ENCODE peak calls at places on chromosomes 13 and 19, in nine cellular contexts. S is activated T-cell treated with anti-CD3 and anti-CD28 coated beads, Interleukin-2, amount 50 U/mL, for 72 hours; K is AML-193; E is stimulated activated CD8-positive, alpha-beta memory T cell treated with anti-CD3 and anti-CD28 coated beads, Interleukin-7, amount 100 ng/mL, for 24 hours; O is H4; B is HEK293T; C is cardiac muscle cell; T is NCI-H748 treated with DMSO at 0.1 percent for 48 hours; M is HT-29. D is an unnamed sample.

GRCh38 chr13:96662036-96662435 is 332.2 kb downstream of the OXGR1 start:
- DNase-seq in S (no peak), K (no peak), E (no peak), O (no peak), B (no peak), C (no peak), T (no peak), M (no peak), D (no peak)

GRCh38 chr19:29380581-29380980 is 145.2 kb upstream of the VSTM2B start:
- DNase-seq in S (no peak), K (no peak), E (no peak), O (no peak), B (no peak), C (no peak), T (no peak), M (no peak), D (no peak)

GRCh38 chr13:106277483-106278154 is 257.8 kb downstream of the EFNB2 start:
- DNase-seq in S (no peak), K (no peak), E (no peak), O (no peak), B (no peak), C (peak), T (no peak), M (no peak), D (no peak)

GRCh38 chr19:17544418-17544817 is 11.0 kb upstream of the COLGALT1 start:
- DNase-seq in S (no peak), K (no peak), E (no peak), O (no peak), B (no peak), C (no peak), T (no peak), M (no peak), D (no peak)

GRCh38 chr19:46990998-46991676 is 28.5 kb upstream of the NPAS1 start:
- DNase-seq in S (peak), K (peak), E (peak), O (peak), B (peak), C (peak), T (peak), M (peak), D (peak)

GRCh38 chr13:43959291-43959690 is 79.6 kb downstream of the LACC1 start:
- DNase-seq in S (no peak), K (no peak), E (no peak), O (no peak), B (no peak), C (no peak), T (no peak), M (no peak), D (no peak)

GRCh38 chr13:109336730-109337129 is 449.7 kb downstream of the IRS2 start:
- DNase-seq in S (no peak), K (no peak), E (no peak), O (no peak), B (no peak), C (no peak), T (no peak), M (no peak), D (no peak)

GRCh38 chr19:15779756-15780476 is 7.5 kb upstream of the OR10H5 start:
- DNase-seq in S (no peak), K (no peak), E (no peak), O (peak), B (no peak), C (no peak), T (no peak), M (peak), D (no peak)

GRCh38 chr19:29714371-29714952 is 599 bp downstream of the C19orf12 start:
- DNase-seq in S (no peak), K (no peak), E (no peak), O (no peak), B (no peak), C (no peak), T (no peak), M (no peak), D (no peak)

GRCh38 chr13:62336507-62336906 is 920.9 kb upstream of the PCDH20 start:
- DNase-seq in S (no peak), K (no peak), E (no peak), O (no peak), B (no peak), C (no peak), T (no peak), M (no peak), D (no peak)

GRCh38 chr13:37118002-37118401 is 12.5 kb upstream of the CSNK1A1L start:
- DNase-seq in S (no peak), K (no peak), E (no peak), O (no peak), B (no peak), C (no peak), T (no peak), M (no peak), D (no peak)

GRCh38 chr13:99467764-99468163 is 33.5 kb upstream of the TM9SF2 start:
- DNase-seq in S (no peak), K (no peak), E (no peak), O (no peak), B (no peak), C (no peak), T (no peak), M (peak), D (no peak)

GRCh38 chr19:4098493-4098892 is 25.4 kb downstream of the MAP2K2 start:
- DNase-seq in S (no peak), K (no peak), E (no peak), O (no peak), B (no peak), C (no peak), T (no peak), M (no peak), D (no peak)

GRCh38 chr13:45833663-45834062 is 17.9 kb downstream of the SIAH3 start:
- DNase-seq in S (no peak), K (no peak), E (no peak), O (peak), B (no peak), C (no peak), T (no peak), M (peak), D (no peak)

GRCh38 chr13:109144693-109145437 is 515.5 kb downstream of the MYO16 start:
- DNase-seq in S (no peak), K (peak), E (no peak), O (no peak), B (no peak), C (no peak), T (no peak), M (no peak), D (no peak)

GRCh38 chr19:15074371-15074770 is 7.6 kb upstream of the OR1I1 start:
- DNase-seq in S (no peak), K (no peak), E (no peak), O (no peak), B (no peak), C (no peak), T (no peak), M (no peak), D (no peak)

GRCh38 chr19:47729799-47730520 is 15.4 kb upstream of the NOP53 start:
- DNase-seq in S (peak), K (no peak), E (peak), O (no peak), B (peak), C (peak), T (no peak), M (peak), D (peak)

GRCh38 chr19:27746691-27747380 is 1466.1 kb downstream of the UQCRFS1 start:
- DNase-seq in S (no peak), K (no peak), E (no peak), O (no peak), B (peak), C (peak), T (no peak), M (no peak), D (peak)

GRCh38 chr19:47032171-47032811 is 12.7 kb downstream of the NPAS1 start:
- DNase-seq in S (peak), K (peak), E (no peak), O (peak), B (peak), C (peak), T (peak), M (peak), D (peak)

GRCh38 chr19:6219147-6219525 is 60.6 kb downstream of the MLLT1 start:
- DNase-seq in S (no peak), K (no peak), E (no peak), O (no peak), B (no peak), C (no peak), T (no peak), M (no peak), D (no peak)

GRCh38 chr13:100436099-100436498 is 152.5 kb downstream of the GGACT start:
- DNase-seq in S (no peak), K (no peak), E (no peak), O (no peak), B (no peak), C (no peak), T (no peak), M (no peak), D (no peak)

GRCh38 chr19:12669272-12670158 is 2.9 kb downstream of the WDR83 start:
- DNase-seq in S (peak), K (peak), E (peak), O (peak), B (peak), C (peak), T (peak), M (peak), D (peak)

GRCh38 chr19:27676877-27677276 is 1536.1 kb downstream of the UQCRFS1 start:
- DNase-seq in S (no peak), K (no peak), E (no peak), O (no peak), B (no peak), C (no peak), T (no peak), M (no peak), D (no peak)

GRCh38 chr19:10043286-10043927 is 30.1 kb downstream of the RDH8 start:
- DNase-seq in S (no peak), K (no peak), E (no peak), O (no peak), B (no peak), C (peak), T (no peak), M (no peak), D (no peak)

GRCh38 chr19:1264801-1265610 is 4.1 kb upstream of the CIRBP start:
- DNase-seq in S (no peak), K (no peak), E (no peak), O (peak), B (no peak), C (peak), T (no peak), M (peak), D (peak)

GRCh38 chr13:39918837-39919236 is 263.4 kb downstream of the COG6 start:
- DNase-seq in S (no peak), K (no peak), E (no peak), O (no peak), B (no peak), C (no peak), T (no peak), M (no peak), D (no peak)

GRCh38 chr13:109157275-109157674 is 527.9 kb downstream of the MYO16 start:
- DNase-seq in S (no peak), K (no peak), E (no peak), O (no peak), B (no peak), C (no peak), T (no peak), M (no peak), D (no peak)

GRCh38 chr19:56133858-56134654 is 7.0 kb upstream of the ZNF444 start:
- DNase-seq in S (no peak), K (no peak), E (no peak), O (no peak), B (no peak), C (no peak), T (no peak), M (no peak), D (no peak)

D was measured in endothelial cell.